ENCODE peak calls at places on chromosomes 6 and 20, in four cellular contexts. C is RWPE2, B is GM04503, S is SW 1271. E is an unnamed sample.

GRCh38 chr6:36633915-36634314 is 39.8 kb downstream of the SRSF3 start:
- DNase-seq in C (no peak), B (no peak), S (no peak), E (no peak)

GRCh38 chr6:10425973-10426780 is 11.3 kb upstream of the TFAP2A start:
- DNase-seq in C (no peak), B (no peak), S (no peak), E (no peak)

GRCh38 chr6:87407531-87407895 is 259 bp upstream of the CFAP206 start:
- DNase-seq in C (no peak), B (no peak), S (peak), E (peak)

GRCh38 chr6:23176883-23177282 is 607.5 kb downstream of the HDGFL1 start:
- DNase-seq in C (no peak), B (no peak), S (no peak), E (no peak)

GRCh38 chr6:127083231-127084015 is 35.0 kb upstream of the RSPO3 start:
- DNase-seq in C (no peak), B (no peak), S (no peak), E (no peak)

GRCh38 chr20:18364768-18365167 is 76.4 kb downstream of the ZNF133 start:
- DNase-seq in C (no peak), B (no peak), S (no peak), E (no peak)

GRCh38 chr6:1544603-1545002 is 65.1 kb upstream of the FOXC1 start:
- DNase-seq in C (no peak), B (no peak), S (no peak), E (no peak)

GRCh38 chr6:166408936-166409755 is 26.4 kb upstream of the MPC1 start:
- DNase-seq in C (no peak), B (no peak), S (no peak), E (no peak)

GRCh38 chr20:6769953-6770831 is 2.7 kb downstream of the BMP2 start:
- DNase-seq in C (peak), B (no peak), S (no peak), E (no peak)

GRCh38 chr20:36399147-36399968 is 93.2 kb downstream of the DLGAP4 start:
- DNase-seq in C (no peak), B (no peak), S (peak), E (peak)

GRCh38 chr20:1533059-1533458 is 24.4 kb downstream of the SIRPD start:
- DNase-seq in C (no peak), B (no peak), S (no peak), E (no peak)

GRCh38 chr6:150865406-150866146 is at the start of gene MTHFD1L:
- DNase-seq in C (peak), B (no peak), S (peak), E (peak)